ENCODE peak calls at places on chromosome 1, in seven cellular contexts. S is GM13977; Z is effector memory CD8-positive, alpha-beta T cell; I is activated T-helper 1 cell treated with Interleukin-2 at 50 U/mL for 16 hours; A is iPS-NIHi11; O is iris pigment epithelial cell; H is choroid plexus epithelial cell. C is an unnamed sample.

GRCh38 chr1:16348414-16349182 is 3.7 kb downstream of the FBXO42 start:
- DNase-seq in S (no peak), Z (no peak), I (no peak), A (no peak), O (peak), H (peak), C (peak)

GRCh38 chr1:18719786-18720436 is 89.3 kb downstream of the PAX7 start:
- DNase-seq in S (no peak), Z (no peak), I (no peak), A (no peak), O (peak), H (no peak), C (no peak)

GRCh38 chr1:109025691-109026090 is 16.2 kb downstream of the WDR47 start:
- DNase-seq in S (no peak), Z (no peak), I (no peak), A (no peak), O (no peak), H (no peak), C (peak)

GRCh38 chr1:1434812-1435093 is 737 bp upstream of the VWA1 start:
- DNase-seq in S (peak), Z (no peak), I (no peak), A (no peak), O (no peak), H (no peak), C (no peak)

GRCh38 chr1:210373628-210373877 is 44.9 kb downstream of the HHAT start:
- DNase-seq in S (no peak), Z (no peak), I (no peak), A (no peak), O (no peak), H (no peak), C (no peak)

GRCh38 chr1:4836574-4836973 is 182.2 kb downstream of the AJAP1 start:
- DNase-seq in S (no peak), Z (no peak), I (no peak), A (no peak), O (no peak), H (no peak), C (no peak)

GRCh38 chr1:95578462-95578861 is 344.5 kb downstream of the RWDD3 start:
- DNase-seq in S (no peak), Z (no peak), I (no peak), A (no peak), O (no peak), H (no peak), C (no peak)

GRCh38 chr1:7013833-7014639 is 228.8 kb downstream of the CAMTA1 start:
- DNase-seq in S (no peak), Z (no peak), I (no peak), A (no peak), O (no peak), H (no peak), C (no peak)

GRCh38 chr1:98932184-98932583 is 72.5 kb downstream of the PLPPR5 start:
- DNase-seq in S (no peak), Z (no peak), I (no peak), A (no peak), O (no peak), H (no peak), C (no peak)

GRCh38 chr1:32372149-32372756 is 9.9 kb downstream of the TSSK3 start:
- DNase-seq in S (no peak), Z (peak), I (peak), A (no peak), O (no peak), H (no peak), C (no peak)

GRCh38 chr1:164753521-164754077 is 194.6 kb downstream of the PBX1 start:
- DNase-seq in S (no peak), Z (no peak), I (no peak), A (no peak), O (no peak), H (no peak), C (peak)

GRCh38 chr1:119219711-119220110 is 79.3 kb upstream of the WARS2 start:
- DNase-seq in S (no peak), Z (no peak), I (no peak), A (no peak), O (no peak), H (no peak), C (no peak)

GRCh38 chr1:3453203-3453761 is 1.2 kb upstream of the ARHGEF16 start:
- DNase-seq in S (peak), Z (peak), I (peak), A (peak), O (peak), H (peak), C (peak)

GRCh38 chr1:197917813-197918646 is 858 bp downstream of the LHX9 start:
- DNase-seq in S (peak), Z (no peak), I (no peak), A (peak), O (no peak), H (no peak), C (peak)